ENCODE peak calls at places on chromosomes 16 and 17, in six cellular contexts. R, Q, C, E, U and L are unnamed samples.

GRCh38 chr16:56530872-56531271 is 11.0 kb upstream of the BBS2 start:
- DNase-seq in R (no peak), Q (no peak), C (no peak), E (no peak), U (no peak), L (peak; percentile 15)

GRCh38 chr16:72963921-72964320 is 84.0 kb downstream of the ZFHX3 start:
- DNase-seq in R (no peak), Q (no peak), C (no peak), E (no peak), U (peak; percentile 16), L (no peak)

GRCh38 chr17:2955931-2956582 is 107.3 kb downstream of the OR1D5 start:
- DNase-seq in R (no peak), Q (no peak), C (no peak), E (no peak), U (no peak), L (no peak)

GRCh38 chr17:67557052-67557845 is 160.5 kb upstream of the NOL11 start:
- DNase-seq in R (no peak), Q (no peak), C (no peak), E (no peak), U (no peak), L (no peak)

GRCh38 chr17:78774956-78775571 is 7.0 kb downstream of the CYTH1 start:
- DNase-seq in R (no peak), Q (no peak), C (no peak), E (no peak), U (no peak), L (no peak)

GRCh38 chr17:78923660-78924453 is 1.3 kb downstream of the TIMP2 start:
- DNase-seq in R (peak; percentile 70), Q (peak; percentile 81), C (no peak), E (no peak), U (no peak), L (peak; percentile 59)

GRCh38 chr17:38796451-38796850 is 2.9 kb downstream of the PIP4K2B start:
- DNase-seq in R (no peak), Q (no peak), C (no peak), E (no peak), U (no peak), L (no peak)

GRCh38 chr17:71902931-71903506 is 217.8 kb upstream of the SOX9 start:
- DNase-seq in R (no peak), Q (no peak), C (no peak), E (no peak), U (no peak), L (no peak)

GRCh38 chr17:40598928-40599627 is 33.8 kb upstream of the CCR7 start:
- DNase-seq in R (no peak), Q (no peak), C (no peak), E (no peak), U (peak; percentile 20), L (no peak)

GRCh38 chr17:3920940-3921852 is 4.9 kb upstream of the P2RX1 start:
- DNase-seq in R (no peak), Q (no peak), C (peak; percentile 26), E (no peak), U (no peak), L (no peak)

GRCh38 chr17:61152898-61153297 is 246.7 kb upstream of the TBX2 start:
- DNase-seq in R (no peak), Q (no peak), C (no peak), E (no peak), U (no peak), L (no peak)